ENCODE peak calls at places on chromosomes 6 and 20, in four cellular contexts. One of them, this sample, is unnamed.

GRCh38 chr20:63974402-63975200 is 4.8 kb downstream of the SAMD10 start:
- DNase-seq in stimulated activated CD4-positive, alpha-beta T cell treated with anti-CD3 and anti-CD28 coated beads, Interleukin-2, amount 100 ng/mL, for 48 hours: no peak
- DNase-seq in heart left ventricle: no peak
- DNase-seq in memory B cell: no peak
- DNase-seq in this sample: no peak

GRCh38 chr20:1336699-1337387 is 7.9 kb upstream of the SDCBP2 start:
- DNase-seq in stimulated activated CD4-positive, alpha-beta T cell treated with anti-CD3 and anti-CD28 coated beads, Interleukin-2, amount 100 ng/mL, for 48 hours: no peak
- DNase-seq in memory B cell: no peak
- DNase-seq in heart left ventricle: peak
- DNase-seq in this sample: no peak

GRCh38 chr6:56637640-56638039 is 5.0 kb downstream of the DST start:
- DNase-seq in heart left ventricle: no peak
- DNase-seq in memory B cell: no peak
- DNase-seq in stimulated activated CD4-positive, alpha-beta T cell treated with anti-CD3 and anti-CD28 coated beads, Interleukin-2, amount 100 ng/mL, for 48 hours: no peak
- DNase-seq in this sample: no peak

GRCh38 chr6:30781362-30781696 is 37.0 kb upstream of the IER3 start:
- DNase-seq in memory B cell: no peak
- DNase-seq in stimulated activated CD4-positive, alpha-beta T cell treated with anti-CD3 and anti-CD28 coated beads, Interleukin-2, amount 100 ng/mL, for 48 hours: no peak
- DNase-seq in heart left ventricle: peak
- DNase-seq in this sample: no peak

GRCh38 chr6:166381733-166382499 is 824 bp downstream of the MPC1 start:
- DNase-seq in heart left ventricle: peak
- DNase-seq in stimulated activated CD4-positive, alpha-beta T cell treated with anti-CD3 and anti-CD28 coated beads, Interleukin-2, amount 100 ng/mL, for 48 hours: peak
- DNase-seq in memory B cell: peak
- DNase-seq in this sample: peak

GRCh38 chr6:42095066-42095465 is 44.7 kb downstream of the TAF8 start:
- DNase-seq in heart left ventricle: no peak
- DNase-seq in stimulated activated CD4-positive, alpha-beta T cell treated with anti-CD3 and anti-CD28 coated beads, Interleukin-2, amount 100 ng/mL, for 48 hours: no peak
- DNase-seq in memory B cell: no peak
- DNase-seq in this sample: no peak

GRCh38 chr6:41559655-41560439 is 13.7 kb downstream of the FOXP4 start:
- DNase-seq in heart left ventricle: no peak
- DNase-seq in memory B cell: no peak
- DNase-seq in stimulated activated CD4-positive, alpha-beta T cell treated with anti-CD3 and anti-CD28 coated beads, Interleukin-2, amount 100 ng/mL, for 48 hours: no peak
- DNase-seq in this sample: no peak

GRCh38 chr6:113530769-113531168 is 326.4 kb upstream of the MARCKS start:
- DNase-seq in memory B cell: no peak
- DNase-seq in heart left ventricle: no peak
- DNase-seq in stimulated activated CD4-positive, alpha-beta T cell treated with anti-CD3 and anti-CD28 coated beads, Interleukin-2, amount 100 ng/mL, for 48 hours: no peak
- DNase-seq in this sample: peak

This sample was measured in neural crest cell.